ENCODE peak calls at places on chromosomes 11 and 22, in nine cellular contexts. D, Q, N, E, Y, W, R, J and O are unnamed samples.
A peak's percentile ranks its signal among the peaks of the same experiment; 100 is the strongest.

GRCh38 chr11:62732830-62733229 is 4.5 kb downstream of the TTC9C start:
- DNase-seq in D (no peak), Q (peak; percentile 23), N (no peak), E (no peak), Y (no peak), W (no peak), R (no peak), J (peak; percentile 29), O (no peak)

GRCh38 chr11:120712862-120713770 is 201.6 kb downstream of the GRIK4 start:
- DNase-seq in D (no peak), Q (no peak), N (no peak), E (no peak), Y (no peak), W (no peak), R (peak; percentile 27), J (no peak), O (no peak)

GRCh38 chr22:49889071-49889470 is 29.2 kb downstream of the ALG12 start:
- DNase-seq in D (no peak), Q (no peak), N (no peak), E (no peak), Y (no peak), W (no peak), R (no peak), J (peak; percentile 43), O (no peak)

GRCh38 chr11:34308821-34309585 is 48.8 kb downstream of the ABTB2 start:
- DNase-seq in D (no peak), Q (no peak), N (no peak), E (no peak), Y (no peak), W (no peak), R (no peak), J (peak; percentile 22), O (no peak)

GRCh38 chr11:69874984-69875673 is 55.9 kb upstream of the FGF3 start:
- DNase-seq in D (no peak), Q (no peak), N (no peak), E (no peak), Y (no peak), W (no peak), R (no peak), J (no peak), O (no peak)

GRCh38 chr11:65593518-65594414 is 1.8 kb downstream of the KCNK7 start:
- DNase-seq in D (peak; percentile 73), Q (peak; percentile 34), N (no peak), E (no peak), Y (peak; percentile 61), W (peak; percentile 61), R (no peak), J (no peak), O (no peak)

GRCh38 chr11:71078482-71078881 is 173.9 kb downstream of the SHANK2 start:
- DNase-seq in D (no peak), Q (no peak), N (no peak), E (no peak), Y (no peak), W (no peak), R (no peak), J (no peak), O (no peak)

GRCh38 chr22:47564158-47564450 is 801.7 kb downstream of the TBC1D22A start:
- DNase-seq in D (no peak), Q (no peak), N (no peak), E (no peak), Y (no peak), W (no peak), R (no peak), J (no peak), O (no peak)

GRCh38 chr11:15920856-15921629 is 435.3 kb downstream of the SOX6 start:
- DNase-seq in D (no peak), Q (no peak), N (no peak), E (no peak), Y (no peak), W (no peak), R (no peak), J (no peak), O (no peak)

GRCh38 chr11:69287968-69288882 is 5.7 kb upstream of the MYEOV start:
- DNase-seq in D (no peak), Q (no peak), N (no peak), E (no peak), Y (no peak), W (no peak), R (no peak), J (no peak), O (no peak)

GRCh38 chr11:17721242-17721999 is 2.0 kb downstream of the MYOD1 start:
- DNase-seq in D (no peak), Q (no peak), N (no peak), E (no peak), Y (no peak), W (peak; percentile 46), R (no peak), J (no peak), O (no peak)

GRCh38 chr22:31122532-31123291 is at the start of gene INPP5J:
- DNase-seq in D (no peak), Q (no peak), N (no peak), E (no peak), Y (no peak), W (peak; percentile 61), R (peak; percentile 47), J (peak; percentile 49), O (no peak)

GRCh38 chr11:46970913-46971625 is 34.5 kb downstream of the CSTPP1 start:
- DNase-seq in D (no peak), Q (no peak), N (no peak), E (no peak), Y (no peak), W (no peak), R (no peak), J (no peak), O (no peak)

GRCh38 chr11:579830-580601 is 3.7 kb downstream of the PHRF1 start:
- DNase-seq in D (no peak), Q (no peak), N (no peak), E (no peak), Y (no peak), W (no peak), R (no peak), J (peak; percentile 35), O (no peak)